ENCODE peak calls at places on chromosomes 16 and 17, in seven cellular contexts. M is stomach, J is H1, X is suprapubic skin, L is HCT116, Q is breast epithelium, S is transverse colon. P is an unnamed sample.

GRCh38 chr17:80212962-80213650 is 7.0 kb downstream of the SGSH start:
- DNase-seq in M (no peak), J (no peak), X (no peak), L (no peak), Q (no peak), S (no peak), P (no peak)

GRCh38 chr17:82242977-82243647 is 14.3 kb downstream of the SLC16A3 start:
- DNase-seq in M (peak), J (no peak), X (no peak), L (no peak), Q (peak), S (peak), P (peak)

GRCh38 chr16:56294599-56294998 is 103.3 kb downstream of the GNAO1 start:
- DNase-seq in M (no peak), J (no peak), X (no peak), L (no peak), Q (no peak), S (no peak), P (no peak)

GRCh38 chr17:42675348-42675983 is 1.3 kb downstream of the PLEKHH3 start:
- DNase-seq in M (peak), J (no peak), X (no peak), L (no peak), Q (no peak), S (peak), P (no peak)

GRCh38 chr16:14338969-14339368 is 267.9 kb downstream of the MRTFB start:
- DNase-seq in M (no peak), J (no peak), X (no peak), L (no peak), Q (no peak), S (no peak), P (no peak)

GRCh38 chr16:68081796-68082567 is 3.2 kb upstream of the NFATC3 start:
- DNase-seq in M (no peak), J (no peak), X (no peak), L (no peak), Q (no peak), S (no peak), P (no peak)

GRCh38 chr17:81871387-81872120 is 417 bp upstream of the ARHGDIA start:
- DNase-seq in M (peak), J (no peak), X (no peak), L (peak), Q (peak), S (peak), P (peak)

GRCh38 chr16:11253995-11254912 is 1.8 kb downstream of the SOCS1 start:
- DNase-seq in M (no peak), J (no peak), X (no peak), L (no peak), Q (no peak), S (no peak), P (no peak)

GRCh38 chr17:28963212-28963611 is 11.9 kb upstream of the PHF12 start:
- DNase-seq in M (no peak), J (no peak), X (no peak), L (no peak), Q (no peak), S (no peak), P (peak)

GRCh38 chr16:67268136-67268579 is 11.2 kb upstream of the PLEKHG4 start:
- DNase-seq in M (peak), J (no peak), X (no peak), L (peak), Q (no peak), S (no peak), P (peak)

GRCh38 chr16:86931410-86931941 is 353.1 kb downstream of the FOXL1 start:
- DNase-seq in M (no peak), J (no peak), X (no peak), L (no peak), Q (no peak), S (no peak), P (no peak)

GRCh38 chr17:9356488-9356911 is 219.1 kb downstream of the STX8 start:
- DNase-seq in M (no peak), J (no peak), X (no peak), L (no peak), Q (no peak), S (no peak), P (peak)

GRCh38 chr17:324151-324571 is 28.4 kb downstream of the RPH3AL start:
- DNase-seq in M (no peak), J (no peak), X (no peak), L (no peak), Q (no peak), S (no peak), P (peak)

GRCh38 chr16:67967956-67968439 is 439 bp downstream of the SLC12A4 start:
- DNase-seq in M (peak), J (no peak), X (no peak), L (no peak), Q (no peak), S (peak), P (no peak)

GRCh38 chr17:3961564-3962047 is 2.6 kb downstream of the ATP2A3 start:
- DNase-seq in M (no peak), J (no peak), X (no peak), L (no peak), Q (no peak), S (peak), P (no peak)

GRCh38 chr16:47523342-47524006 is 62.3 kb downstream of the PHKB start:
- DNase-seq in M (no peak), J (no peak), X (no peak), L (no peak), Q (no peak), S (no peak), P (no peak)

GRCh38 chr17:2059125-2059836 is 4.4 kb downstream of the HIC1 start:
- DNase-seq in M (no peak), J (no peak), X (no peak), L (no peak), Q (no peak), S (no peak), P (peak)

GRCh38 chr17:56679148-56679766 is 85.8 kb downstream of the NOG start:
- DNase-seq in M (no peak), J (no peak), X (no peak), L (peak), Q (no peak), S (no peak), P (no peak)

GRCh38 chr16:46911038-46911437 is 26.9 kb downstream of the GPT2 start:
- DNase-seq in M (no peak), J (no peak), X (no peak), L (no peak), Q (no peak), S (no peak), P (no peak)

GRCh38 chr17:39867084-39867890 is 715 bp upstream of the ZPBP2 start:
- DNase-seq in M (no peak), J (no peak), X (no peak), L (no peak), Q (no peak), S (peak), P (no peak)

GRCh38 chr17:31374503-31374902 is 17.0 kb upstream of the RAB11FIP4 start:
- DNase-seq in M (no peak), J (no peak), X (no peak), L (no peak), Q (no peak), S (no peak), P (no peak)

GRCh38 chr17:33642002-33642401 is 348.9 kb upstream of the ASIC2 start:
- DNase-seq in M (no peak), J (no peak), X (no peak), L (no peak), Q (no peak), S (no peak), P (no peak)

DNA sequence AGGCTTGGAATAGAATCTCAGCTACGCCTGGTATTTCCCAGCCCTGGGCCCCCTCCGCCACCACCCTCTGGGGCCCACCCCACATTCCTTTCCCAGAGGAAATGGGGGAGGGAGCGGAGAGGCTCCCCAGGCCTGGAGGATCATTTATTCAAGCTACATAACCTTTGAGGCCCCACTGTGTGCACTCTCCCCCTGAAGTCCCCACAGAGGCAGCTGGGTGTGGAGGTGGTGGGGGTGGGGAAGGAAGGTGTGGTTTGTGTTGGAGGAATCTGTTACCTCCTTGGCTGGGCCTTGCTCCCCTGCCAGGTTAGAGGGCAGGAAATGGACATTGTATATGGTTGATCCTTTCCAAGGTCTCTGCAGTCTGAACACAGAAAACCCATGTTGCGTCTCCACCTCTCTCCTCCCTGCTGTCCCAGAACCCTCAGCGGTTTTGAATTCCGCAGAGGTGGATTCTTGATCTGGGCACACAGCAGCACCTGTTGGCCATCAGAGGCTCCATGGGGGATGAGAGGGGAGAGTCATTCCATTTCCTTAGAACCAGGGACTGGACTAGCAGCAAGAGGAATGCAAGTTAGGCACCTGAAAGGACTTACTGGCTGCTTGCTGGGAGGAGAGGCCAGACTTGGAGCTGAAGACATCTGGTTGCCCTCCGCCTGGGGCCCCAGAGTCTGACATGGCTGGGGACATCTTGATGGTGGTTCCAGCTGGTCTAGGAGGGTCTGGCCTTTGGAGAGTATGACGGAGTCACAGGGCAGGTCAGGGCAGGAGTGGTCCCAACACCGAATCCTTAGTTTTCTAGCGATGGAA is 23.0 kb downstream of the ARHGAP23 start:
- DNase-seq in M (no peak), J (peak), X (no peak), L (no peak), Q (peak), S (no peak), P (no peak)
- TF ChIP-seq POLR2AphosphoS5 in M (no peak), J (peak), X (no peak), L (no peak), Q (no peak), S (no peak), P (no peak)

GRCh38 chr17:62705116-62705515 is 77.6 kb downstream of the MRC2 start:
- DNase-seq in M (peak), J (no peak), X (no peak), L (no peak), Q (no peak), S (no peak), P (peak)

GRCh38 chr17:62704381-62704971 is 77.0 kb downstream of the MRC2 start:
- DNase-seq in M (peak), J (no peak), X (no peak), L (no peak), Q (peak), S (peak), P (peak)

GRCh38 chr17:62703269-62703775 is 75.9 kb downstream of the MRC2 start:
- DNase-seq in M (peak), J (no peak), X (no peak), L (no peak), Q (peak), S (no peak), P (peak)

GRCh38 chr17:62702746-62703268 is 75.3 kb downstream of the MRC2 start:
- DNase-seq in M (no peak), J (no peak), X (no peak), L (no peak), Q (no peak), S (no peak), P (peak)

GRCh38 chr17:62703776-62704380 is 76.4 kb downstream of the MRC2 start:
- DNase-seq in M (peak), J (no peak), X (no peak), L (no peak), Q (no peak), S (peak), P (peak)
- H3K27ac ChIP-seq in M (peak), J (no peak), X (peak), L (peak), Q (peak), S (peak), P (peak)

GRCh38 chr16:30758988-30759461 is 2.8 kb downstream of the CFAP119 start:
- DNase-seq in M (no peak), J (no peak), X (no peak), L (no peak), Q (no peak), S (no peak), P (peak)
- TF ChIP-seq POLR2A in M (no peak), J (no peak), X (no peak), L (no peak), Q (no peak), S (no peak), P (no peak)

DNA sequence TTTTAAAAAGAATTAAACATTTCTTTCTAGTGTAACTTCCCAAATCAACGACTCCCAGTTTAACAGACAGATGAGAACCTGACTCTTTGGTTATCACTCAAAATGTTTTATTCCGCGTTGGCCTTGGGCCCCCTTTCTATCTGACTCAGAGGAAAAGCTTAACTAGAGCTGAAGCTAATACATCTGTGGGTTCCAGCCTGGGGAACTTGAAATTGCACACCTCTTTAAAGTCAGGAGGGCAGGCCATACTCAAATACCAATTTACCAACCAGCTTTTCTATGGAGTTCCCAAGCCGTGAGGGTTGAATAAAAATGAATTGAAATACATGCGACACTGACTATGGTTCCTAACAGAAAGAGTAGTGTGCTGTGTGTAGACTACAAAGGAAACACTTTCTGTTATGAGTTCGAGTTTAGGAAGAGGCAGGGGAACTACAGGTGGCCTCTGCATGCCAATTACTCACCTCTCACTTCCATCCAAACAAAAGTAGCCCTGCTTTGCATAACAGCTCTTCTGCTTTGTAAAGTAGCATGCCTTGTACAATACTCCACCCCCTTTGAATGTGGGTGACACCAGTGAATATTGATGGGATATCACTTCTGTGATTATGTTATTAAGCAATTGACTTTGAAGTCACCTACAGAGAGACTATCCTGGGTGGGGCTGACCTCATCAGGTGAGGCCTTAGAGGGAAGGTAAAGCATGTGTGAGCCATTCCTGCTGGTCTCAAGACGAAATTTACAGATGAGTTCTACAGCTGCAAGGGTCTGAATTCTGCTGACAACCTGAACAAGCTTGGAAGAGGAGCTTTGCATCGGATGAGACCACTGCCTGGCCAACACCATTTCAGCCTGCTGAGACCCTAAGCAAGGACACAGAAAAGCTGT is 92.1 kb downstream of the WDR59 start:
- DNase-seq in M (no peak), J (no peak), X (no peak), L (no peak), Q (no peak), S (no peak), P (no peak)
- TF ChIP-seq POLR2AphosphoS5 in M (no peak), J (no peak), X (no peak), L (no peak), Q (no peak), S (no peak), P (no peak)

DNA sequence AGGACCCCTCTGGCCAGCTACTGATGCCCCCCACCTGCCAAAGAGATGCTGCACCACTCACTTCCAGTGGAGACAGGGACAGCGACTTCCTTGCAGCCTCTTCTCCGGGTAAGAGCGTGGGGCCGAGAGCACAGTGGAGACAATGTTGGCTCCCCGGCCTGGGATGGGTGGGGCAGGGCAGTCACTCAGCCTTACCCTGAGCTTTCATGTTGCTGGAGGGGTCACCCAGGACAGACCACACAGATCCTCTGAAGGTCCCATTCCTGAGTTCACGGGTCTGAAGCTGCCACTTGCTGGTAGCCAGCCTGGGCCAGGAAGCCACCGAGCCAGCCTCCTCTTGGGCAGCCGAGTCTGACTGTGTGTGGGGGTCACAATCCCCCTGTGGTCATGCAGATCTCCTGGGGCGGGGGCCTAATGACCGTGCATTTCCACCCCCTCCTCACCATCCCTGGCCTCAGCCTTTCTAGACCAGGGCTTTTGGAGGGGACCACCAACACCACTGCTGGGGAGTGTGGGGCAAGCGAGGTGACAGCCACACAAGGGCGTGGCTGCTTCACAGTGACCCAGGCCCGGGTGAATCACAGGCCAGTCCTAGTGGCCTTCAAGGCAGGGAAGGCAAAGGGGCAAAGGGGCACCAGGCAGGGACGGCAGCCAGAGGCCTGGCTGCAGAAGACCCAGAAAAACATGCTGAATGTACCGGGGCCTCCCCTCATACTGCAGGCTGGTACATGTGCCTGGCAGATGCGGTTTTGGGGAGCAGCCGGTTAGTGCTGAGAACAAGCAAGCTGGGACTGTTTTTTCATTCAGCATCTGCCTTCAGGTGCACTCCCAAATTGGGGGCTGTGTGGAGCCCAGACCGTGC is 10.4 kb downstream of the TAF1C start:
- DNase-seq in M (no peak), J (no peak), X (no peak), L (no peak), Q (no peak), S (no peak), P (no peak)
- H3K27ac ChIP-seq in M (peak), J (no peak), X (peak), L (no peak), Q (peak), S (peak), P (peak)

DNA sequence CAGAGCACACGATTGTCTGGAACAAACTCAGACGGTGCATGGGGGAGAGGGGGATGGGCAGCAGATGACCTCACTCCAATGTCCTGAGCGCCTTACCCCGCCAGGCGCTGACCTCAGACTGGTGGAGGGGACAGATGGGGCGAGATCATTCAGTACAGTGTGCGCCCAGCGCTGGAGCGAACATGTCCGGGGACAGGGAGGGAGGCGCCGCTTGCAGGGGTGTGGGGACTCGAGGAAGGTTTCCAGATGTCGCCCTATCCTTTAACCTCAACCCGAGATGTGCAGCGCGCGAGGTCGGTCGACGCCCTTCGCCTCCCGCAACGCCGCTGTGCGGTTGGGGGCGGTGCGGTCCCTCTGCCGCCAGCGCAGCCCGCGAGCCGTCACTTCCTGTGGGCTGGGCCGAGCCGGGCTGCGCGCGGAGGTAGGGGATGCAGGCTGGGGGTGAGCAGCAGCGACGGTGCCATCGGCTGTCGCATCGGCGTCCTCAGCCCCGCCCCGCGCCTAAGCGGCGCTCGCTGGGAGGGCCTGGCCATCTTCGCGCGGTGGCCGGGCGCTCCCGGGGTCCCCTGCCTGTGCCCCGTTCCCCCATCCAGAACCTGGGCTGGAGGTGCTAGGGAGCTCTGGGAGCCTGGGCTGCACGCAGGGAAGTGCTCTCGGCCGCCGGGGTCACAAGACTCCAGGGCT is 5.3 kb upstream of the CDR2L start:
- DNase-seq in M (peak), J (no peak), X (peak), L (peak), Q (peak), S (peak), P (peak)
- TF ChIP-seq POLR2A in M (no peak), J (peak), X (no peak), L (peak), Q (peak), S (peak), P (no peak)

P was measured in sigmoid colon.